ENCODE peak calls at places on chromosomes 16 and 17, in nine cellular contexts. One of them, this sample, is unnamed.

GRCh38 chr16:89064606-89065444 is 28.8 kb upstream of the ACSF3 start:
- DNase-seq in NCI-H446 treated with DMSO at 0.1 percent for 48 hours: no peak
- DNase-seq in H7: no peak
- DNase-seq in EL: no peak
- DNase-seq in LoVo: no peak
- DNase-seq in stimulated activated CD4-positive, alpha-beta T cell treated with anti-CD3 and anti-CD28 coated beads, Interleukin-12 subunit alpha, Interleukin-12 subunit beta, amount 100 ng/mL, for 48 hours: no peak
- DNase-seq in hepatocyte: no peak
- DNase-seq in astrocyte of the spinal cord: no peak
- DNase-seq in stimulated activated CD8-positive, alpha-beta memory T cell treated with anti-CD3 and anti-CD28 coated beads, Interleukin-15, amount 100 ng/mL, for 24 hours: no peak
- DNase-seq in this sample: no peak

GRCh38 chr17:39800540-39800939 is 62.8 kb downstream of the GRB7 start:
- DNase-seq in NCI-H446 treated with DMSO at 0.1 percent for 48 hours: no peak
- DNase-seq in H7: peak
- DNase-seq in EL: no peak
- DNase-seq in LoVo: no peak
- DNase-seq in stimulated activated CD4-positive, alpha-beta T cell treated with anti-CD3 and anti-CD28 coated beads, Interleukin-12 subunit alpha, Interleukin-12 subunit beta, amount 100 ng/mL, for 48 hours: peak
- DNase-seq in hepatocyte: no peak
- DNase-seq in astrocyte of the spinal cord: no peak
- DNase-seq in stimulated activated CD8-positive, alpha-beta memory T cell treated with anti-CD3 and anti-CD28 coated beads, Interleukin-15, amount 100 ng/mL, for 24 hours: no peak
- DNase-seq in this sample: no peak

GRCh38 chr17:50394711-50395110 is 2.6 kb downstream of the LRRC59 start:
- DNase-seq in NCI-H446 treated with DMSO at 0.1 percent for 48 hours: no peak
- DNase-seq in H7: no peak
- DNase-seq in EL: no peak
- DNase-seq in LoVo: no peak
- DNase-seq in stimulated activated CD4-positive, alpha-beta T cell treated with anti-CD3 and anti-CD28 coated beads, Interleukin-12 subunit alpha, Interleukin-12 subunit beta, amount 100 ng/mL, for 48 hours: no peak
- DNase-seq in hepatocyte: no peak
- DNase-seq in astrocyte of the spinal cord: no peak
- DNase-seq in stimulated activated CD8-positive, alpha-beta memory T cell treated with anti-CD3 and anti-CD28 coated beads, Interleukin-15, amount 100 ng/mL, for 24 hours: no peak
- DNase-seq in this sample: no peak

GRCh38 chr17:32161506-32162365 is 19.4 kb downstream of the RHOT1 start:
- DNase-seq in NCI-H446 treated with DMSO at 0.1 percent for 48 hours: no peak
- DNase-seq in H7: no peak
- DNase-seq in EL: peak
- DNase-seq in LoVo: peak
- DNase-seq in stimulated activated CD4-positive, alpha-beta T cell treated with anti-CD3 and anti-CD28 coated beads, Interleukin-12 subunit alpha, Interleukin-12 subunit beta, amount 100 ng/mL, for 48 hours: no peak
- DNase-seq in hepatocyte: no peak
- DNase-seq in astrocyte of the spinal cord: peak
- DNase-seq in stimulated activated CD8-positive, alpha-beta memory T cell treated with anti-CD3 and anti-CD28 coated beads, Interleukin-15, amount 100 ng/mL, for 24 hours: no peak
- DNase-seq in this sample: peak

GRCh38 chr17:14297161-14297851 is 3.6 kb upstream of the HS3ST3B1 start:
- DNase-seq in NCI-H446 treated with DMSO at 0.1 percent for 48 hours: no peak
- DNase-seq in H7: peak
- DNase-seq in EL: peak
- DNase-seq in LoVo: no peak
- DNase-seq in stimulated activated CD4-positive, alpha-beta T cell treated with anti-CD3 and anti-CD28 coated beads, Interleukin-12 subunit alpha, Interleukin-12 subunit beta, amount 100 ng/mL, for 48 hours: no peak
- DNase-seq in hepatocyte: peak
- DNase-seq in astrocyte of the spinal cord: peak
- DNase-seq in stimulated activated CD8-positive, alpha-beta memory T cell treated with anti-CD3 and anti-CD28 coated beads, Interleukin-15, amount 100 ng/mL, for 24 hours: no peak
- DNase-seq in this sample: no peak

GRCh38 chr17:43816336-43817320 is 16.3 kb downstream of the MPP3 start:
- DNase-seq in NCI-H446 treated with DMSO at 0.1 percent for 48 hours: no peak
- DNase-seq in H7: no peak
- DNase-seq in EL: no peak
- DNase-seq in LoVo: no peak
- DNase-seq in stimulated activated CD4-positive, alpha-beta T cell treated with anti-CD3 and anti-CD28 coated beads, Interleukin-12 subunit alpha, Interleukin-12 subunit beta, amount 100 ng/mL, for 48 hours: no peak
- DNase-seq in hepatocyte: no peak
- DNase-seq in astrocyte of the spinal cord: no peak
- DNase-seq in stimulated activated CD8-positive, alpha-beta memory T cell treated with anti-CD3 and anti-CD28 coated beads, Interleukin-15, amount 100 ng/mL, for 24 hours: no peak
- DNase-seq in this sample: no peak

GRCh38 chr17:17134952-17135340 is 71.2 kb downstream of the PLD6 start:
- DNase-seq in NCI-H446 treated with DMSO at 0.1 percent for 48 hours: peak
- DNase-seq in H7: no peak
- DNase-seq in EL: no peak
- DNase-seq in LoVo: no peak
- DNase-seq in stimulated activated CD4-positive, alpha-beta T cell treated with anti-CD3 and anti-CD28 coated beads, Interleukin-12 subunit alpha, Interleukin-12 subunit beta, amount 100 ng/mL, for 48 hours: no peak
- DNase-seq in hepatocyte: no peak
- DNase-seq in astrocyte of the spinal cord: no peak
- DNase-seq in stimulated activated CD8-positive, alpha-beta memory T cell treated with anti-CD3 and anti-CD28 coated beads, Interleukin-15, amount 100 ng/mL, for 24 hours: no peak
- DNase-seq in this sample: no peak

GRCh38 chr16:72481419-72481818 is 309.5 kb upstream of the PMFBP1 start:
- DNase-seq in NCI-H446 treated with DMSO at 0.1 percent for 48 hours: no peak
- DNase-seq in H7: no peak
- DNase-seq in EL: peak
- DNase-seq in LoVo: no peak
- DNase-seq in stimulated activated CD4-positive, alpha-beta T cell treated with anti-CD3 and anti-CD28 coated beads, Interleukin-12 subunit alpha, Interleukin-12 subunit beta, amount 100 ng/mL, for 48 hours: no peak
- DNase-seq in hepatocyte: no peak
- DNase-seq in astrocyte of the spinal cord: no peak
- DNase-seq in stimulated activated CD8-positive, alpha-beta memory T cell treated with anti-CD3 and anti-CD28 coated beads, Interleukin-15, amount 100 ng/mL, for 24 hours: no peak
- DNase-seq in this sample: no peak

GRCh38 chr16:50917941-50918340 is 176.1 kb downstream of the CYLD start:
- DNase-seq in NCI-H446 treated with DMSO at 0.1 percent for 48 hours: no peak
- DNase-seq in H7: no peak
- DNase-seq in EL: no peak
- DNase-seq in LoVo: no peak
- DNase-seq in stimulated activated CD4-positive, alpha-beta T cell treated with anti-CD3 and anti-CD28 coated beads, Interleukin-12 subunit alpha, Interleukin-12 subunit beta, amount 100 ng/mL, for 48 hours: no peak
- DNase-seq in hepatocyte: no peak
- DNase-seq in astrocyte of the spinal cord: no peak
- DNase-seq in stimulated activated CD8-positive, alpha-beta memory T cell treated with anti-CD3 and anti-CD28 coated beads, Interleukin-15, amount 100 ng/mL, for 24 hours: no peak
- DNase-seq in this sample: no peak

GRCh38 chr16:83162791-83163190 is 536.0 kb downstream of the CDH13 start:
- DNase-seq in NCI-H446 treated with DMSO at 0.1 percent for 48 hours: no peak
- DNase-seq in H7: no peak
- DNase-seq in EL: no peak
- DNase-seq in LoVo: no peak
- DNase-seq in stimulated activated CD4-positive, alpha-beta T cell treated with anti-CD3 and anti-CD28 coated beads, Interleukin-12 subunit alpha, Interleukin-12 subunit beta, amount 100 ng/mL, for 48 hours: no peak
- DNase-seq in hepatocyte: no peak
- DNase-seq in astrocyte of the spinal cord: no peak
- DNase-seq in stimulated activated CD8-positive, alpha-beta memory T cell treated with anti-CD3 and anti-CD28 coated beads, Interleukin-15, amount 100 ng/mL, for 24 hours: no peak
- DNase-seq in this sample: no peak

GRCh38 chr17:78127240-78127887 is 1.2 kb downstream of the TMC6 start:
- DNase-seq in NCI-H446 treated with DMSO at 0.1 percent for 48 hours: no peak
- DNase-seq in H7: peak
- DNase-seq in EL: no peak
- DNase-seq in LoVo: no peak
- DNase-seq in stimulated activated CD4-positive, alpha-beta T cell treated with anti-CD3 and anti-CD28 coated beads, Interleukin-12 subunit alpha, Interleukin-12 subunit beta, amount 100 ng/mL, for 48 hours: no peak
- DNase-seq in hepatocyte: peak
- DNase-seq in astrocyte of the spinal cord: no peak
- DNase-seq in stimulated activated CD8-positive, alpha-beta memory T cell treated with anti-CD3 and anti-CD28 coated beads, Interleukin-15, amount 100 ng/mL, for 24 hours: no peak
- DNase-seq in this sample: no peak

GRCh38 chr17:73278465-73279453 is 17.1 kb upstream of the CPSF4L start:
- DNase-seq in NCI-H446 treated with DMSO at 0.1 percent for 48 hours: peak
- DNase-seq in H7: peak
- DNase-seq in EL: peak
- DNase-seq in LoVo: no peak
- DNase-seq in stimulated activated CD4-positive, alpha-beta T cell treated with anti-CD3 and anti-CD28 coated beads, Interleukin-12 subunit alpha, Interleukin-12 subunit beta, amount 100 ng/mL, for 48 hours: no peak
- DNase-seq in hepatocyte: peak
- DNase-seq in astrocyte of the spinal cord: no peak
- DNase-seq in stimulated activated CD8-positive, alpha-beta memory T cell treated with anti-CD3 and anti-CD28 coated beads, Interleukin-15, amount 100 ng/mL, for 24 hours: no peak
- DNase-seq in this sample: no peak

GRCh38 chr16:9954181-9954580 is 228.0 kb downstream of the GRIN2A start:
- DNase-seq in NCI-H446 treated with DMSO at 0.1 percent for 48 hours: no peak
- DNase-seq in H7: no peak
- DNase-seq in EL: no peak
- DNase-seq in LoVo: no peak
- DNase-seq in stimulated activated CD4-positive, alpha-beta T cell treated with anti-CD3 and anti-CD28 coated beads, Interleukin-12 subunit alpha, Interleukin-12 subunit beta, amount 100 ng/mL, for 48 hours: no peak
- DNase-seq in hepatocyte: no peak
- DNase-seq in astrocyte of the spinal cord: no peak
- DNase-seq in stimulated activated CD8-positive, alpha-beta memory T cell treated with anti-CD3 and anti-CD28 coated beads, Interleukin-15, amount 100 ng/mL, for 24 hours: no peak
- DNase-seq in this sample: no peak

GRCh38 chr17:61416540-61417363 is 17.1 kb downstream of the TBX2 start:
- DNase-seq in NCI-H446 treated with DMSO at 0.1 percent for 48 hours: no peak
- DNase-seq in H7: peak
- DNase-seq in EL: peak
- DNase-seq in LoVo: peak
- DNase-seq in stimulated activated CD4-positive, alpha-beta T cell treated with anti-CD3 and anti-CD28 coated beads, Interleukin-12 subunit alpha, Interleukin-12 subunit beta, amount 100 ng/mL, for 48 hours: peak
- DNase-seq in hepatocyte: peak
- DNase-seq in astrocyte of the spinal cord: peak
- DNase-seq in stimulated activated CD8-positive, alpha-beta memory T cell treated with anti-CD3 and anti-CD28 coated beads, Interleukin-15, amount 100 ng/mL, for 24 hours: no peak
- DNase-seq in this sample: peak

GRCh38 chr17:5282639-5283217 is 644 bp downstream of the RABEP1 start:
- DNase-seq in NCI-H446 treated with DMSO at 0.1 percent for 48 hours: no peak
- DNase-seq in H7: peak
- DNase-seq in EL: peak
- DNase-seq in LoVo: no peak
- DNase-seq in stimulated activated CD4-positive, alpha-beta T cell treated with anti-CD3 and anti-CD28 coated beads, Interleukin-12 subunit alpha, Interleukin-12 subunit beta, amount 100 ng/mL, for 48 hours: peak
- DNase-seq in hepatocyte: no peak
- DNase-seq in astrocyte of the spinal cord: peak
- DNase-seq in stimulated activated CD8-positive, alpha-beta memory T cell treated with anti-CD3 and anti-CD28 coated beads, Interleukin-15, amount 100 ng/mL, for 24 hours: peak
- DNase-seq in this sample: peak

GRCh38 chr16:31400191-31400590 is 7.1 kb downstream of the ITGAD start:
- DNase-seq in NCI-H446 treated with DMSO at 0.1 percent for 48 hours: no peak
- DNase-seq in H7: no peak
- DNase-seq in EL: no peak
- DNase-seq in LoVo: no peak
- DNase-seq in stimulated activated CD4-positive, alpha-beta T cell treated with anti-CD3 and anti-CD28 coated beads, Interleukin-12 subunit alpha, Interleukin-12 subunit beta, amount 100 ng/mL, for 48 hours: no peak
- DNase-seq in hepatocyte: no peak
- DNase-seq in astrocyte of the spinal cord: no peak
- DNase-seq in stimulated activated CD8-positive, alpha-beta memory T cell treated with anti-CD3 and anti-CD28 coated beads, Interleukin-15, amount 100 ng/mL, for 24 hours: no peak
- DNase-seq in this sample: no peak

This sample was measured in ACHN.